ENCODE peak calls at places on chromosomes 16 and 17, in six cellular contexts. O is AG20443; M is NCI-H1105; K is stimulated activated CD4-positive, alpha-beta T cell treated with anti-CD3 and anti-CD28 coated beads, TNF-alpha, amount 100 ng/mL, for 4 hours; I is GF-D8; P is activated CD4-positive, CD25-positive, alpha-beta regulatory T cell. Y is an unnamed sample.

GRCh38 chr17:6534846-6535514 is 21.4 kb downstream of the PITPNM3 start:
- DNase-seq in O (no peak), M (no peak), K (no peak), I (no peak), P (no peak), Y (no peak)

GRCh38 chr17:67218385-67218950 is 26.5 kb downstream of the HELZ start:
- DNase-seq in O (peak), M (no peak), K (no peak), I (no peak), P (no peak), Y (peak)

GRCh38 chr17:16381496-16381820 is 567 bp downstream of the UBB start:
- DNase-seq in O (no peak), M (no peak), K (peak), I (no peak), P (no peak), Y (no peak)

GRCh38 chr17:34710226-34710625 is 130.8 kb downstream of the TMEM132E start:
- DNase-seq in O (no peak), M (no peak), K (no peak), I (no peak), P (no peak), Y (no peak)

GRCh38 chr16:761580-761979 is 1.0 kb downstream of the MSLN start:
- DNase-seq in O (no peak), M (no peak), K (no peak), I (no peak), P (no peak), Y (no peak)

GRCh38 chr17:80947200-80947940 is 44.3 kb upstream of the CHMP6 start:
- DNase-seq in O (no peak), M (no peak), K (no peak), I (no peak), P (no peak), Y (no peak)

GRCh38 chr16:27737513-27737912 is 187.6 kb downstream of the KATNIP start:
- DNase-seq in O (no peak), M (no peak), K (no peak), I (no peak), P (no peak), Y (no peak)

GRCh38 chr17:80605326-80606066 is 60.9 kb downstream of the RPTOR start:
- DNase-seq in O (peak), M (no peak), K (peak), I (no peak), P (no peak), Y (peak)

GRCh38 chr17:32226881-32227280 is 38.8 kb upstream of the RHBDL3 start:
- DNase-seq in O (no peak), M (no peak), K (no peak), I (no peak), P (no peak), Y (no peak)

Y was measured in AG08395.